ENCODE peak calls at places on chromosome 17, in six cellular contexts. V, E, Q, K, S and J are unnamed samples.

GRCh38 chr17:33964344-33964979 is 290.6 kb upstream of the CCL2 start:
- DNase-seq in V (no peak), E (no peak), Q (no peak), K (no peak), S (no peak), J (no peak)

GRCh38 chr17:50283246-50283645 is 9.0 kb downstream of the TMEM92 start:
- DNase-seq in V (no peak), E (no peak), Q (no peak), K (no peak), S (no peak), J (no peak)

GRCh38 chr17:144936-145670 is 7.7 kb downstream of the SCGB1C2 start:
- DNase-seq in V (peak), E (no peak), Q (no peak), K (no peak), S (no peak), J (no peak)

GRCh38 chr17:352421-353212 is at the start of gene RPH3AL:
- DNase-seq in V (no peak), E (no peak), Q (no peak), K (no peak), S (peak), J (peak)

GRCh38 chr17:73595068-73595865 is 49.0 kb downstream of the SDK2 start:
- DNase-seq in V (no peak), E (no peak), Q (peak), K (no peak), S (peak), J (peak)

GRCh38 chr17:57114085-57114673 is 29.1 kb downstream of the AKAP1 start:
- DNase-seq in V (peak), E (peak), Q (peak), K (peak), S (peak), J (peak)

GRCh38 chr17:69208640-69209039 is 20.0 kb downstream of the ABCA10 start:
- DNase-seq in V (no peak), E (no peak), Q (no peak), K (no peak), S (no peak), J (no peak)

GRCh38 chr17:29884995-29885394 is 45.0 kb downstream of the SSH2 start:
- DNase-seq in V (no peak), E (no peak), Q (no peak), K (no peak), S (no peak), J (no peak)

GRCh38 chr17:81900181-81900820 is 1.7 kb upstream of the NPB start:
- DNase-seq in V (no peak), E (peak), Q (no peak), K (no peak), S (no peak), J (no peak)

GRCh38 chr17:59530561-59530960 is 34.8 kb upstream of the DHX40 start:
- DNase-seq in V (no peak), E (no peak), Q (no peak), K (no peak), S (no peak), J (no peak)

GRCh38 chr17:68431661-68432071 is 25.6 kb downstream of the WIPI1 start:
- DNase-seq in V (no peak), E (peak), Q (no peak), K (no peak), S (no peak), J (peak)

GRCh38 chr17:60604686-60605334 is 4.8 kb downstream of the PPM1D start:
- DNase-seq in V (no peak), E (peak), Q (peak), K (no peak), S (no peak), J (peak)

GRCh38 chr17:27496501-27496943 is 40.3 kb downstream of the KSR1 start:
- DNase-seq in V (no peak), E (no peak), Q (no peak), K (no peak), S (no peak), J (no peak)

GRCh38 chr17:81859906-81860755 is at the start of gene P4HB:
- DNase-seq in V (no peak), E (peak), Q (peak), K (no peak), S (peak), J (no peak)

GRCh38 chr17:50589112-50589712 is 28.7 kb downstream of the CACNA1G start:
- DNase-seq in V (no peak), E (no peak), Q (no peak), K (no peak), S (no peak), J (no peak)

GRCh38 chr17:29838961-29839360 is 91.1 kb downstream of the SSH2 start:
- DNase-seq in V (no peak), E (no peak), Q (peak), K (no peak), S (no peak), J (peak)

GRCh38 chr17:49454050-49454449 is 39.4 kb upstream of the PHB1 start:
- DNase-seq in V (no peak), E (peak), Q (peak), K (no peak), S (no peak), J (peak)

GRCh38 chr17:7176107-7176851 is 2.9 kb downstream of the ASGR1 start:
- DNase-seq in V (no peak), E (no peak), Q (no peak), K (no peak), S (no peak), J (no peak)

GRCh38 chr17:7213895-7214299 is 5.7 kb downstream of the DLG4 start:
- DNase-seq in V (peak), E (peak), Q (peak), K (peak), S (peak), J (peak)

GRCh38 chr17:73786286-73786743 is 142.1 kb upstream of the SDK2 start:
- DNase-seq in V (no peak), E (no peak), Q (no peak), K (no peak), S (no peak), J (peak)

GRCh38 chr17:16916557-16916920 is 55.4 kb downstream of the TNFRSF13B start:
- DNase-seq in V (no peak), E (no peak), Q (no peak), K (no peak), S (no peak), J (no peak)

GRCh38 chr17:58786586-58787295 is 31.1 kb downstream of the PPM1E start:
- DNase-seq in V (no peak), E (peak), Q (peak), K (no peak), S (no peak), J (peak)

GRCh38 chr17:7293821-7294613 is 422 bp downstream of the YBX2 start:
- DNase-seq in V (no peak), E (no peak), Q (no peak), K (peak), S (peak), J (peak)

GRCh38 chr17:57442914-57443571 is 186.7 kb downstream of the MSI2 start:
- DNase-seq in V (no peak), E (no peak), Q (no peak), K (no peak), S (peak), J (peak)

GRCh38 chr17:4625181-4625601 is 16.3 kb downstream of the ALOX15 start:
- DNase-seq in V (no peak), E (no peak), Q (no peak), K (no peak), S (no peak), J (peak)

GRCh38 chr17:82350182-82351030 is 8.6 kb upstream of the TEX19 start:
- DNase-seq in V (no peak), E (peak), Q (no peak), K (no peak), S (peak), J (peak)